ENCODE peak calls at places on chromosomes 6 and 20, in six cellular contexts. D is mammary epithelial cell, S is tibial artery, I is cardiac muscle cell, U is A549, V is aorta. Y is an unnamed sample.

GRCh38 chr6:56552212-56553130 is 90.2 kb downstream of the DST start:
- DNase-seq in D (no peak), S (no peak), I (no peak), U (no peak), V (no peak), Y (no peak)

GRCh38 chr6:106159531-106159940 is 73.4 kb downstream of the PRDM1 start:
- DNase-seq in D (peak; percentile 86), S (no peak), I (no peak), U (no peak), V (no peak), Y (no peak)

GRCh38 chr20:50514750-50515149 is 4.6 kb downstream of the PTPN1 start:
- DNase-seq in D (no peak), S (no peak), I (no peak), U (no peak), V (no peak), Y (no peak)

GRCh38 chr6:110482774-110483400 is 6.5 kb upstream of the SLC22A16 start:
- DNase-seq in D (no peak), S (no peak), I (no peak), U (no peak), V (no peak), Y (no peak)

GRCh38 chr20:60271597-60271996 is 313.4 kb downstream of the CDH26 start:
- DNase-seq in D (no peak), S (no peak), I (peak; percentile 10), U (peak; percentile 15), V (no peak), Y (no peak)

GRCh38 chr6:142433419-142433818 is 131.6 kb downstream of the ADGRG6 start:
- DNase-seq in D (no peak), S (no peak), I (no peak), U (no peak), V (no peak), Y (no peak)

GRCh38 chr6:143399176-143399575 is 51.3 kb downstream of the ADAT2 start:
- DNase-seq in D (no peak), S (no peak), I (no peak), U (no peak), V (no peak), Y (no peak)

GRCh38 chr6:116292553-116292952 is 12.8 kb upstream of the TSPYL1 start:
- DNase-seq in D (no peak), S (no peak), I (no peak), U (no peak), V (no peak), Y (no peak)

GRCh38 chr6:166955121-166955864 is 1.1 kb downstream of the RNASET2 start:
- DNase-seq in D (no peak), S (peak; percentile 58), I (peak; percentile 32), U (peak; percentile 3), V (peak; percentile 77), Y (peak; percentile 82)

GRCh38 chr20:45981261-45981660 is 9.3 kb upstream of the ZNF335 start:
- DNase-seq in D (no peak), S (no peak), I (no peak), U (no peak), V (no peak), Y (peak; percentile 11)

GRCh38 chr6:168603234-168603633 is 162.2 kb downstream of the SMOC2 start:
- DNase-seq in D (no peak), S (no peak), I (no peak), U (no peak), V (no peak), Y (no peak)

GRCh38 chr6:106192824-106193223 is 106.7 kb downstream of the PRDM1 start:
- DNase-seq in D (peak; percentile 75), S (no peak), I (no peak), U (no peak), V (no peak), Y (no peak)

GRCh38 chr6:147000545-147001488 is 203.4 kb upstream of the STXBP5 start:
- DNase-seq in D (no peak), S (no peak), I (no peak), U (no peak), V (no peak), Y (no peak)
- H3K4me3 ChIP-seq in D (no peak overlapping the region), S (no peak overlapping the region), I (no peak overlapping the region), U (no peak overlapping the region), V (no peak overlapping the region), Y (no peak overlapping the region)

GRCh38 chr20:56463428-56463827 is 5.0 kb upstream of the RTF2 start:
- DNase-seq in D (no peak), S (no peak), I (no peak), U (no peak), V (no peak), Y (no peak)
- H3K4me1 ChIP-seq in D (peaks cover 6% of the 10 kb centered on the region), S (no peaks in the 10 kb centered on the region), I (no peaks in the 10 kb centered on the region), U (peaks cover 3% of the 10 kb centered on the region), V (no peaks in the 10 kb centered on the region), Y (peaks cover 22% of the 10 kb centered on the region)

DNA sequence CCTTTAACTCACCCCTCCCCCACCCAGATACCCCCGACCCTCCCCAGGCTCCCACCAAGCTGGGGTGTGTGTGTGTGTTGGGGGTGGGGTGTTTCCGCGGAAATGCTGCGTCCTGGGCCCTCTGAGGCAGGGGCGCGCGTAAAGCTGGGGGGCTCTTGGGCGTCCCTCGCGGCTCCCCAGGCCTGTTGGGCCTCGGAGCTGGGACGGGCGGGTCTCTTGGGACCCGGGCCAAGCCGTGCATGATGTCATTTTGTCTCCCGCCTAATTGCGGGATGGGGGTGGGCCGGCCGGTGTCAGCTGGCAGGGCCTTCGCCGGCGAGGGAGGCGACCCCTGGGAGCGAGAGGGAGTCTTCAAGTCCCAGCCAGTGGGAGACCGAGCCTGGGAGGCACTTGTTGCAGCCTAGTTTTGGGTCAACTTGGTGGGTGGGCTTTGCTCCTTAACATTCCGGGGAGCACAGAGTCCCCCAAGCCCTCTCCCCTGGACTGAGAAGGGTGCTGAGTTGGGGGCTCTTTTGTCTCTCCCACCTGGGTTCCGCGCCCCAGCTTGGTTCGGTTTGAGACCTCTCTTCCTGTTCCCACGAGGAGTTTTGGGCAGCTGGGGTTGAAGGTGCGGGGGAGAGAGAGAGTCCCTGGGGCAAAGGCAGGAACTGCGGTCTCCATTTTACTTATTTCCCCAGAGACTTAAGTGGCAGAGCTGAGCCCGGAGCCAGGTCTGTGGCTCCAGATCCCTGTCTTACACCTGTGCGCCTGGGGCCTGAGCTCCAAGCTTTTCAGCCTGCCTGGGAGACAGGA is 623 bp downstream of the MYBL2 start:
- DNase-seq in D (no peak), S (no peak), I (peak; percentile 9), U (peak; percentile 21), V (no peak), Y (no peak)
- H3K4me3 ChIP-seq in D (peak overlapping the region; percentile 64), S (no peak overlapping the region), I (peak overlapping the region; percentile 16), U (peak overlapping the region; percentile 67), V (no peak overlapping the region), Y (peak overlapping the region; percentile 45)

DNA sequence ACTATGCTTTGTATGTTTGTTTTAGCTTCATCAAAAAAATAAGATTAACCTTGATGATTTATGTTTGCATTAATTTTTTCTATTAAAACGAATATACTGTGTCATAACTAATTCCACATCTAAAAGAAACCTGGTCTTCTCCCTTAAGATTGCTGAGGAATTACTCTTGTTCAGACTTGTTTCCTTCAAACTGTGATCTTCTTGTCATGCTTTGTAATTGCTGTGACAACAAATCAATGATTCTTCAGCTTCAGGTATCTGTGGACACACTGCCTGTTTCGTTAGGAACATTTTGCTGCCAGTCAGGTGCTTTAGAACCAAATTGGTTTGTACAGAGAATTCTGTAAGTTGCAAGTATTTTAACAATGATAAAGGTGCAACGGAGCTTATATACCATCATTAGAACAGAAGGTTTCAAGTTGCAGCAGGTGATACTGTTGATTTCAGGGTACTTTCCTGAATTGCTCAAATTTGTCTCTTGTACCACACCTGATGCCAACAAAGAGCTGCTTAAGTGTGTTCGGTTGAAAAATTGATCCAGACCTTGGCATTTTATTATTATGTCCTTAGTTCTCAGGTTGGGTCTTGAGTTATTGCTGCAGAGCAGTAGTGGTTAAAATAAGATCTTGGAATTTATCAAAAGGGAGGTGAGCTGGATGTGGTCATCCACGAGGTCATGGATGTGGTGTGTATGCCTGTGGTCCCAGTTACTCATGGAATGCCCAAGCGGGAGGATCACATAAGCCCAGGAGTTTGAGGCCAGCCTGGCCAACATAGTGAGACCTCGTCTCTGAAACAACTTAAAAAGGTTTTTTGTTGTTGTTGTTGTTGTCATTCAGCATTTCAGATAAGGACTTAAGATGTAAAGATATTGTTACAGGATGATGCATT is 19.5 kb downstream of the SYTL3 start:
- DNase-seq in D (peak; percentile 76), S (no peak), I (no peak), U (no peak), V (no peak), Y (no peak)
- H3K4me1 ChIP-seq in D (peaks cover 15% of the 10 kb centered on the region), S (no peaks in the 10 kb centered on the region), I (peaks cover 19% of the 10 kb centered on the region), U (no peaks in the 10 kb centered on the region), V (no peaks in the 10 kb centered on the region), Y (peaks cover 35% of the 10 kb centered on the region)

GRCh38 chr6:13304580-13305255 is 23.6 kb downstream of the TBC1D7 start:
- DNase-seq in D (no peak), S (no peak), I (no peak), U (no peak), V (no peak), Y (no peak)

GRCh38 chr6:13302751-13303667 is 25.3 kb downstream of the TBC1D7 start:
- DNase-seq in D (peak; percentile 80), S (peak; percentile 76), I (no peak), U (peak; percentile 89), V (peak; percentile 89), Y (peak; percentile 81)

GRCh38 chr6:13305256-13305650 is 23.1 kb downstream of the TBC1D7 start:
- DNase-seq in D (no peak), S (no peak), I (no peak), U (no peak), V (no peak), Y (no peak)

GRCh38 chr6:13303668-13304017 is 24.7 kb downstream of the TBC1D7 start:
- DNase-seq in D (no peak), S (peak; percentile 85), I (peak; percentile 80), U (no peak), V (peak; percentile 93), Y (peak; percentile 84)

DNA sequence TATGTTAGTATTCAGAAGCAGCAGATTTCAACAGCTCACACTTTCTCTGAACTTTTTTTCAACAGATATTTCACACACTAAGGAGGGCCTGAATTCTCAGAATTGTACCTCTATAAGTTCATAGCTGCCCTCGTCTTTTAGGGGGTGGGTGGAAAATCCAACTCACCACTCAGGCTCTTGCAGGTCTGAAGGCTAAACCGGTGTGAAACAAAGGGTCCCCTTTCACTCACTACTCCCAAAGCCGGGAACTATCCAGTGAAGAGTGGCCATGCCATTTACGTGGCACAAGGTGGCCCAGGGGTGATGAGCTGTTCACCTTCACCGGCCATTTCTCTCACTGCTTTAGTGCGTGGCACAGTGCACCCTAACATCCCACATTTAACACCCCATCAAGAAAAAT is 24.2 kb downstream of the TBC1D7 start:
- DNase-seq in D (no peak), S (no peak), I (no peak), U (no peak), V (no peak), Y (no peak)
- H3K4me3 ChIP-seq in D (no peak overlapping the region), S (no peak overlapping the region), I (no peak overlapping the region), U (no peak overlapping the region), V (no peak overlapping the region), Y (no peak overlapping the region)